ENCODE peak calls at places on chromosomes 5 and 9, in seven cellular contexts. One of them, this sample, is unnamed.

GRCh38 chr5:50807661-50808060 is 141.2 kb downstream of the PARP8 start:
- DNase-seq in CD8-positive, alpha-beta memory T cell: no peak
- DNase-seq in stimulated activated CD8-positive, alpha-beta memory T cell treated with anti-CD3 and anti-CD28 coated beads, Interleukin-15, amount 100 ng/mL, for 48 hours: no peak
- DNase-seq in stimulated activated CD4-positive, alpha-beta T cell treated with anti-CD3 and anti-CD28 coated beads, Interleukin-15, amount 100 ng/mL, for 1 hour: no peak
- DNase-seq in NCI-H1694: no peak
- DNase-seq in mesothelial cell of epicardium: no peak
- DNase-seq in immature natural killer cell: no peak
- DNase-seq in this sample: no peak

GRCh38 chr5:141434006-141434405 is 3.7 kb downstream of the PCDHGA12 start:
- DNase-seq in CD8-positive, alpha-beta memory T cell: no peak
- DNase-seq in stimulated activated CD8-positive, alpha-beta memory T cell treated with anti-CD3 and anti-CD28 coated beads, Interleukin-15, amount 100 ng/mL, for 48 hours: no peak
- DNase-seq in stimulated activated CD4-positive, alpha-beta T cell treated with anti-CD3 and anti-CD28 coated beads, Interleukin-15, amount 100 ng/mL, for 1 hour: no peak
- DNase-seq in NCI-H1694: no peak
- DNase-seq in mesothelial cell of epicardium: no peak
- DNase-seq in immature natural killer cell: no peak
- DNase-seq in this sample: no peak

GRCh38 chr5:174325961-174326360 is 280.5 kb downstream of the NSG2 start:
- DNase-seq in CD8-positive, alpha-beta memory T cell: no peak
- DNase-seq in stimulated activated CD8-positive, alpha-beta memory T cell treated with anti-CD3 and anti-CD28 coated beads, Interleukin-15, amount 100 ng/mL, for 48 hours: no peak
- DNase-seq in stimulated activated CD4-positive, alpha-beta T cell treated with anti-CD3 and anti-CD28 coated beads, Interleukin-15, amount 100 ng/mL, for 1 hour: no peak
- DNase-seq in NCI-H1694: no peak
- DNase-seq in mesothelial cell of epicardium: no peak
- DNase-seq in immature natural killer cell: no peak
- DNase-seq in this sample: no peak

GRCh38 chr9:137973829-137974416 is 96.3 kb downstream of the CACNA1B start:
- DNase-seq in CD8-positive, alpha-beta memory T cell: no peak
- DNase-seq in stimulated activated CD8-positive, alpha-beta memory T cell treated with anti-CD3 and anti-CD28 coated beads, Interleukin-15, amount 100 ng/mL, for 48 hours: no peak
- DNase-seq in stimulated activated CD4-positive, alpha-beta T cell treated with anti-CD3 and anti-CD28 coated beads, Interleukin-15, amount 100 ng/mL, for 1 hour: no peak
- DNase-seq in NCI-H1694: no peak
- DNase-seq in mesothelial cell of epicardium: no peak
- DNase-seq in immature natural killer cell: no peak
- DNase-seq in this sample: no peak

GRCh38 chr5:141779642-141780041 is 97.6 kb upstream of the ARAP3 start:
- DNase-seq in CD8-positive, alpha-beta memory T cell: no peak
- DNase-seq in stimulated activated CD8-positive, alpha-beta memory T cell treated with anti-CD3 and anti-CD28 coated beads, Interleukin-15, amount 100 ng/mL, for 48 hours: no peak
- DNase-seq in stimulated activated CD4-positive, alpha-beta T cell treated with anti-CD3 and anti-CD28 coated beads, Interleukin-15, amount 100 ng/mL, for 1 hour: no peak
- DNase-seq in NCI-H1694: no peak
- DNase-seq in mesothelial cell of epicardium: no peak
- DNase-seq in immature natural killer cell: no peak
- DNase-seq in this sample: no peak

GRCh38 chr5:125044491-125045282 is 298.2 kb upstream of the ZNF608 start:
- DNase-seq in CD8-positive, alpha-beta memory T cell: no peak
- DNase-seq in stimulated activated CD8-positive, alpha-beta memory T cell treated with anti-CD3 and anti-CD28 coated beads, Interleukin-15, amount 100 ng/mL, for 48 hours: no peak
- DNase-seq in stimulated activated CD4-positive, alpha-beta T cell treated with anti-CD3 and anti-CD28 coated beads, Interleukin-15, amount 100 ng/mL, for 1 hour: no peak
- DNase-seq in NCI-H1694: no peak
- DNase-seq in mesothelial cell of epicardium: no peak
- DNase-seq in immature natural killer cell: no peak
- DNase-seq in this sample: no peak

GRCh38 chr5:8953911-8954310 is 592.0 kb downstream of the SEMA5A start:
- DNase-seq in CD8-positive, alpha-beta memory T cell: no peak
- DNase-seq in stimulated activated CD8-positive, alpha-beta memory T cell treated with anti-CD3 and anti-CD28 coated beads, Interleukin-15, amount 100 ng/mL, for 48 hours: no peak
- DNase-seq in stimulated activated CD4-positive, alpha-beta T cell treated with anti-CD3 and anti-CD28 coated beads, Interleukin-15, amount 100 ng/mL, for 1 hour: no peak
- DNase-seq in NCI-H1694: no peak
- DNase-seq in mesothelial cell of epicardium: no peak
- DNase-seq in immature natural killer cell: no peak
- DNase-seq in this sample: no peak

GRCh38 chr5:79713727-79714126 is 24.1 kb downstream of the CMYA5 start:
- DNase-seq in CD8-positive, alpha-beta memory T cell: no peak
- DNase-seq in stimulated activated CD8-positive, alpha-beta memory T cell treated with anti-CD3 and anti-CD28 coated beads, Interleukin-15, amount 100 ng/mL, for 48 hours: no peak
- DNase-seq in stimulated activated CD4-positive, alpha-beta T cell treated with anti-CD3 and anti-CD28 coated beads, Interleukin-15, amount 100 ng/mL, for 1 hour: no peak
- DNase-seq in NCI-H1694: no peak
- DNase-seq in mesothelial cell of epicardium: no peak
- DNase-seq in immature natural killer cell: no peak
- DNase-seq in this sample: no peak

GRCh38 chr9:134988706-134989105 is 71.0 kb upstream of the FCN1 start:
- DNase-seq in CD8-positive, alpha-beta memory T cell: no peak
- DNase-seq in stimulated activated CD8-positive, alpha-beta memory T cell treated with anti-CD3 and anti-CD28 coated beads, Interleukin-15, amount 100 ng/mL, for 48 hours: no peak
- DNase-seq in stimulated activated CD4-positive, alpha-beta T cell treated with anti-CD3 and anti-CD28 coated beads, Interleukin-15, amount 100 ng/mL, for 1 hour: no peak
- DNase-seq in NCI-H1694: no peak
- DNase-seq in mesothelial cell of epicardium: no peak
- DNase-seq in immature natural killer cell: no peak
- DNase-seq in this sample: no peak

GRCh38 chr5:33174376-33174775 is 266.4 kb upstream of the TARS1 start:
- DNase-seq in CD8-positive, alpha-beta memory T cell: no peak
- DNase-seq in stimulated activated CD8-positive, alpha-beta memory T cell treated with anti-CD3 and anti-CD28 coated beads, Interleukin-15, amount 100 ng/mL, for 48 hours: no peak
- DNase-seq in stimulated activated CD4-positive, alpha-beta T cell treated with anti-CD3 and anti-CD28 coated beads, Interleukin-15, amount 100 ng/mL, for 1 hour: no peak
- DNase-seq in NCI-H1694: no peak
- DNase-seq in mesothelial cell of epicardium: no peak
- DNase-seq in immature natural killer cell: no peak
- DNase-seq in this sample: no peak

GRCh38 chr5:62127098-62127736 is 178.8 kb upstream of the KIF2A start:
- DNase-seq in CD8-positive, alpha-beta memory T cell: no peak
- DNase-seq in stimulated activated CD8-positive, alpha-beta memory T cell treated with anti-CD3 and anti-CD28 coated beads, Interleukin-15, amount 100 ng/mL, for 48 hours: no peak
- DNase-seq in stimulated activated CD4-positive, alpha-beta T cell treated with anti-CD3 and anti-CD28 coated beads, Interleukin-15, amount 100 ng/mL, for 1 hour: no peak
- DNase-seq in NCI-H1694: no peak
- DNase-seq in mesothelial cell of epicardium: no peak
- DNase-seq in immature natural killer cell: no peak
- DNase-seq in this sample: no peak

GRCh38 chr5:61331407-61332368 is at the start of gene ZSWIM6:
- DNase-seq in CD8-positive, alpha-beta memory T cell: peak
- DNase-seq in stimulated activated CD8-positive, alpha-beta memory T cell treated with anti-CD3 and anti-CD28 coated beads, Interleukin-15, amount 100 ng/mL, for 48 hours: peak
- DNase-seq in stimulated activated CD4-positive, alpha-beta T cell treated with anti-CD3 and anti-CD28 coated beads, Interleukin-15, amount 100 ng/mL, for 1 hour: peak
- DNase-seq in NCI-H1694: peak
- DNase-seq in mesothelial cell of epicardium: peak
- DNase-seq in immature natural killer cell: peak
- DNase-seq in this sample: peak

GRCh38 chr5:132008163-132008473 is 3.3 kb downstream of the ACSL6 start:
- DNase-seq in CD8-positive, alpha-beta memory T cell: no peak
- DNase-seq in stimulated activated CD8-positive, alpha-beta memory T cell treated with anti-CD3 and anti-CD28 coated beads, Interleukin-15, amount 100 ng/mL, for 48 hours: no peak
- DNase-seq in stimulated activated CD4-positive, alpha-beta T cell treated with anti-CD3 and anti-CD28 coated beads, Interleukin-15, amount 100 ng/mL, for 1 hour: no peak
- DNase-seq in NCI-H1694: no peak
- DNase-seq in mesothelial cell of epicardium: no peak
- DNase-seq in immature natural killer cell: no peak
- DNase-seq in this sample: no peak

GRCh38 chr5:36443941-36444340 is 142.2 kb upstream of the RANBP3L start:
- DNase-seq in CD8-positive, alpha-beta memory T cell: no peak
- DNase-seq in stimulated activated CD8-positive, alpha-beta memory T cell treated with anti-CD3 and anti-CD28 coated beads, Interleukin-15, amount 100 ng/mL, for 48 hours: no peak
- DNase-seq in stimulated activated CD4-positive, alpha-beta T cell treated with anti-CD3 and anti-CD28 coated beads, Interleukin-15, amount 100 ng/mL, for 1 hour: no peak
- DNase-seq in NCI-H1694: no peak
- DNase-seq in mesothelial cell of epicardium: no peak
- DNase-seq in immature natural killer cell: no peak
- DNase-seq in this sample: no peak

GRCh38 chr9:78436873-78437272 is 139.9 kb downstream of the PSAT1 start:
- DNase-seq in CD8-positive, alpha-beta memory T cell: no peak
- DNase-seq in stimulated activated CD8-positive, alpha-beta memory T cell treated with anti-CD3 and anti-CD28 coated beads, Interleukin-15, amount 100 ng/mL, for 48 hours: no peak
- DNase-seq in stimulated activated CD4-positive, alpha-beta T cell treated with anti-CD3 and anti-CD28 coated beads, Interleukin-15, amount 100 ng/mL, for 1 hour: no peak
- DNase-seq in NCI-H1694: no peak
- DNase-seq in mesothelial cell of epicardium: no peak
- DNase-seq in immature natural killer cell: no peak
- DNase-seq in this sample: no peak

GRCh38 chr5:160197341-160198147 is 31.8 kb upstream of the FABP6 start:
- DNase-seq in CD8-positive, alpha-beta memory T cell: no peak
- DNase-seq in stimulated activated CD8-positive, alpha-beta memory T cell treated with anti-CD3 and anti-CD28 coated beads, Interleukin-15, amount 100 ng/mL, for 48 hours: no peak
- DNase-seq in stimulated activated CD4-positive, alpha-beta T cell treated with anti-CD3 and anti-CD28 coated beads, Interleukin-15, amount 100 ng/mL, for 1 hour: no peak
- DNase-seq in NCI-H1694: no peak
- DNase-seq in mesothelial cell of epicardium: no peak
- DNase-seq in immature natural killer cell: no peak
- DNase-seq in this sample: no peak

This sample was measured in cortex of kidney.